ENCODE peak calls at places on chromosomes 5 and 9, in ten cellular contexts. M is CD8-positive, alpha-beta T cell; H is pancreas; D is mesendoderm; B is left ventricle myocardium inferior; E is MM.1S; A is uterus; P is Peyer's patch; T is iPS DF 6.9; O is GM12878. F is an unnamed sample.

GRCh38 chr5:111229126-111229525 is 4.9 kb downstream of the CAMK4 start:
- DNase-seq in M (no peak), H (no peak), D (no peak), B (no peak), E (no peak), A (no peak), P (peak; percentile 27), T (no peak), O (no peak), F (no peak)

GRCh38 chr5:142972064-142972463 is 201.9 kb downstream of the ARHGAP26 start:
- DNase-seq in M (no peak), H (no peak), D (no peak), B (no peak), E (no peak), A (no peak), P (no peak), T (no peak), O (no peak), F (no peak)

GRCh38 chr5:96997265-96997859 is 61.5 kb downstream of the LNPEP start:
- DNase-seq in M (no peak), H (no peak), D (peak; percentile 54), B (no peak), E (peak; percentile 63), A (no peak), P (no peak), T (no peak), O (no peak), F (peak; percentile 15)

GRCh38 chr5:32320144-32320543 is 7.4 kb upstream of the MTMR12 start:
- DNase-seq in M (no peak), H (no peak), D (no peak), B (no peak), E (no peak), A (no peak), P (no peak), T (no peak), O (no peak), F (peak; percentile 40)

GRCh38 chr5:128844354-128844923 is 120.8 kb upstream of the SLC27A6 start:
- DNase-seq in M (no peak), H (no peak), D (peak; percentile 30), B (no peak), E (peak; percentile 33), A (no peak), P (no peak), T (no peak), O (no peak), F (no peak)

GRCh38 chr5:95941756-95942155 is 19.9 kb downstream of the ELL2 start:
- DNase-seq in M (no peak), H (no peak), D (no peak), B (no peak), E (no peak), A (no peak), P (no peak), T (no peak), O (no peak), F (no peak)

GRCh38 chr9:98375138-98375726 is 119.8 kb upstream of the TBC1D2 start:
- DNase-seq in M (no peak), H (no peak), D (peak; percentile 95), B (no peak), E (no peak), A (no peak), P (peak; percentile 44), T (no peak), O (no peak), F (peak; percentile 35)

GRCh38 chr5:148910686-148911361 is 84.4 kb downstream of the ADRB2 start:
- DNase-seq in M (no peak), H (no peak), D (no peak), B (peak; percentile 20), E (no peak), A (no peak), P (no peak), T (no peak), O (no peak), F (no peak)

GRCh38 chr9:77291714-77292113 is 114.4 kb downstream of the VPS13A start:
- DNase-seq in M (no peak), H (no peak), D (peak; percentile 86), B (no peak), E (no peak), A (no peak), P (no peak), T (peak; percentile 33), O (no peak), F (no peak)

GRCh38 chr9:132210472-132211145 is 48.8 kb downstream of the NTNG2 start:
- DNase-seq in M (no peak), H (no peak), D (no peak), B (no peak), E (no peak), A (no peak), P (no peak), T (no peak), O (no peak), F (no peak)

GRCh38 chr9:4987996-4988421 is 2.9 kb downstream of the JAK2 start:
- DNase-seq in M (peak; percentile 69), H (peak; percentile 44), D (peak; percentile 92), B (no peak), E (peak; percentile 43), A (peak; percentile 28), P (peak; percentile 53), T (peak; percentile 85), O (peak; percentile 66), F (no peak)

GRCh38 chr5:68450245-68450852 is 234.8 kb downstream of the PIK3R1 start:
- DNase-seq in M (no peak), H (no peak), D (peak; percentile 16), B (no peak), E (no peak), A (no peak), P (no peak), T (no peak), O (no peak), F (no peak)

GRCh38 chr5:120942551-120942950 is 478.5 kb downstream of the PRR16 start:
- DNase-seq in M (no peak), H (no peak), D (peak; percentile 4), B (no peak), E (no peak), A (no peak), P (no peak), T (no peak), O (no peak), F (no peak)

DNA sequence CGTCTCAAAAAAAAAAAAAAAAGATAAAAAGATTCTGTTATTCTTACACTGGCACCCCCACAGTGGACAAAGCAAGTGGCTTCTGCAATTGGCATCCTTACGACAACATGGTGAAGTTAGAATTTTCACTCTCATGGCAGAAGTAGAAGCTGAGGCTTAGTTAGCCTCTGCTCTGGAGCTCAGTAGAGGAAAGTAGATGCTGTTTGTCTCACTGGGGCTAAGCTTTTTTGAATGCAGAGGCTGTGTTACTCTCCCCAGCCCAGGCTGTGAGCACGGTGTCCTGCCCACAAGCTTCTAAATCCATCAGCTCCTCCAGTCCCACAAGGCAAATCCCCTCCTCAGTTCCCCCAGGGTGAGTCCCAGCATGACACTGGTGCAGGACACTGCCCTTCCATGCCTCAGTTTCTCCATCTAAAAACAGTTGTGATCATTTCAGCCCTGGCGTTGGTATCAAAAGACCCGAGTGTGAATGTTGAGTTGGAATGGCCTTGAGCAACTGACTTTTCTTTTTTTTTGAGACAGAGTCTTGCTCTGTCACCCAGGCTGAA is 22.6 kb upstream of the PHF19 start:
- DNase-seq in M (no peak), H (no peak), D (no peak), B (no peak), E (no peak), A (no peak), P (no peak), T (no peak), O (no peak), F (no peak)
- H3K4me1 ChIP-seq in M (peaks cover 60% of the 10 kb centered on the region), H (no peaks in the 10 kb centered on the region), D (no peaks in the 10 kb centered on the region), B (peaks cover 20% of the 10 kb centered on the region), E (peaks cover 65% of the 10 kb centered on the region), A (no peaks in the 10 kb centered on the region), P (peaks cover 6% of the 10 kb centered on the region), T (peaks cover 1% of the 10 kb centered on the region), O (peaks cover 40% of the 10 kb centered on the region), F (peaks cover 13% of the 10 kb centered on the region)

DNA sequence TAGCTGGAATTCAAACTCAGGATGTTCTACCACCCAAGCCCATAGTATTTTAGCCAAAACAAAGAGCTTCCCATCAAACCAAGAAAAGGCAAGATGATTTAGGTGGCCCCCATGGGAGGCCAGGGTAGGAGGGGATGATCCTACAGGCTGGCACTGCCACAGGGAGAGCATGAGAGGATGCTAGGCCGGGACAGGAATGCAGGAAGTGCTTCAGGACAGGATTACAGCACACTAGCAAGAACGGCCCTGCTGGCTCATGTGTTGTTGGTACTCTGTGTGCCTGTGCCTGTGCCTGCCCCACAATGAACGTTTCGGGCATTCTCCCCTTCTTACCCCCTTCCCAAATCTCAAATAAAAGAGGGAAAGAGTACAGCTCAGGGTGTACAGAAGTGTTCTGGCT is 110.7 kb upstream of the TRIM32 start:
- DNase-seq in M (no peak), H (no peak), D (no peak), B (no peak), E (no peak), A (no peak), P (no peak), T (no peak), O (no peak), F (no peak)
- H3K4me1 ChIP-seq in M (no peaks in the 10 kb centered on the region), H (peaks cover 18% of the 10 kb centered on the region), D (peaks cover 2% of the 10 kb centered on the region), B (peaks cover 64% of the 10 kb centered on the region), E (no peaks in the 10 kb centered on the region), A (no peaks in the 10 kb centered on the region), P (peaks cover 9% of the 10 kb centered on the region), T (no peaks in the 10 kb centered on the region), O (no peaks in the 10 kb centered on the region), F (no peaks in the 10 kb centered on the region)

GRCh38 chr5:1793301-1793740 is 6.3 kb downstream of the MRPL36 start:
- DNase-seq in M (no peak), H (no peak), D (no peak), B (no peak), E (peak; percentile 17), A (no peak), P (no peak), T (no peak), O (no peak), F (no peak)
- H3K4me1 ChIP-seq in M (peaks cover 65% of the 10 kb centered on the region), H (no peaks in the 10 kb centered on the region), D (no peaks in the 10 kb centered on the region), B (peaks cover 48% of the 10 kb centered on the region), E (peaks cover 21% of the 10 kb centered on the region), A (no peaks in the 10 kb centered on the region), P (peaks cover 10% of the 10 kb centered on the region), T (peaks cover 4% of the 10 kb centered on the region), O (peaks cover 60% of the 10 kb centered on the region), F (no peaks in the 10 kb centered on the region)

GRCh38 chr9:121742923-121743322 is 91.5 kb downstream of the DAB2IP start:
- DNase-seq in M (no peak), H (no peak), D (no peak), B (no peak), E (no peak), A (no peak), P (no peak), T (no peak), O (no peak), F (no peak)

GRCh38 chr9:121745396-121745695 is 93.9 kb downstream of the DAB2IP start:
- DNase-seq in M (no peak), H (no peak), D (no peak), B (no peak), E (no peak), A (no peak), P (no peak), T (no peak), O (no peak), F (no peak)

GRCh38 chr9:121744002-121744686 is 92.7 kb downstream of the DAB2IP start:
- DNase-seq in M (peak; percentile 60), H (peak; percentile 54), D (peak; percentile 78), B (peak; percentile 65), E (no peak), A (no peak), P (peak; percentile 51), T (no peak), O (no peak), F (peak; percentile 71)

GRCh38 chr9:121744687-121745395 is 93.4 kb downstream of the DAB2IP start:
- DNase-seq in M (no peak), H (no peak), D (peak; percentile 88), B (no peak), E (no peak), A (no peak), P (no peak), T (no peak), O (no peak), F (no peak)

GRCh38 chr9:121743441-121744001 is 92.1 kb downstream of the DAB2IP start:
- DNase-seq in M (no peak), H (peak; percentile 86), D (peak; percentile 87), B (peak; percentile 87), E (no peak), A (peak; percentile 81), P (peak; percentile 23), T (no peak), O (no peak), F (peak; percentile 83)
- H3K4me1 ChIP-seq in M (peaks cover 10% of the 10 kb centered on the region), H (peaks cover 14% of the 10 kb centered on the region), D (peaks cover 27% of the 10 kb centered on the region), B (peaks cover 99% of the 10 kb centered on the region), E (peaks cover 5% of the 10 kb centered on the region), A (peaks cover 7% of the 10 kb centered on the region), P (peaks cover 84% of the 10 kb centered on the region), T (peaks cover 21% of the 10 kb centered on the region), O (peaks cover 15% of the 10 kb centered on the region), F (peaks cover 87% of the 10 kb centered on the region)

F was measured in adrenal gland.